ENCODE peak calls at places on chromosomes 5 and 9, in nine cellular contexts. One of them, this sample, is unnamed. For H3K9me3, the result is how much of the 10 kb centered on the place peaks cover.

GRCh38 chr5:52800394-52801213 is 12.9 kb downstream of the ITGA1 start:
- DNase-seq in neural progenitor cell: peak
- DNase-seq in A549: peak
- DNase-seq in tibial artery: peak
- DNase-seq in H1: no peak
- DNase-seq in heart right ventricle: peak
- DNase-seq in HCT116: no peak
- DNase-seq in spleen: peak
- DNase-seq in left ventricle myocardium inferior: peak
- DNase-seq in this sample: peak

GRCh38 chr9:114238919-114239879 is 83.7 kb upstream of the ORM1 start:
- DNase-seq in HCT116: no peak
- DNase-seq in spleen: no peak
- DNase-seq in neural progenitor cell: peak
- DNase-seq in H1: no peak
- DNase-seq in heart right ventricle: no peak
- DNase-seq in left ventricle myocardium inferior: no peak
- DNase-seq in tibial artery: no peak
- DNase-seq in A549: peak
- DNase-seq in this sample: peak

GRCh38 chr5:140365282-140365681 is 5.3 kb downstream of the SLC4A9 start:
- DNase-seq in neural progenitor cell: no peak
- DNase-seq in tibial artery: no peak
- DNase-seq in HCT116: no peak
- DNase-seq in spleen: no peak
- DNase-seq in H1: no peak
- DNase-seq in heart right ventricle: no peak
- DNase-seq in left ventricle myocardium inferior: no peak
- DNase-seq in A549: no peak
- DNase-seq in this sample: no peak

GRCh38 chr9:15276328-15276969 is 30.6 kb downstream of the TTC39B start:
- DNase-seq in neural progenitor cell: no peak
- DNase-seq in HCT116: no peak
- DNase-seq in left ventricle myocardium inferior: no peak
- DNase-seq in H1: no peak
- DNase-seq in A549: no peak
- DNase-seq in heart right ventricle: no peak
- DNase-seq in tibial artery: no peak
- DNase-seq in spleen: no peak
- DNase-seq in this sample: no peak

GRCh38 chr9:33737811-33738606 is 57.4 kb upstream of the PRSS3 start:
- DNase-seq in A549: peak
- DNase-seq in tibial artery: no peak
- DNase-seq in H1: no peak
- DNase-seq in left ventricle myocardium inferior: peak
- DNase-seq in spleen: no peak
- DNase-seq in HCT116: peak
- DNase-seq in heart right ventricle: no peak
- DNase-seq in neural progenitor cell: peak
- DNase-seq in this sample: peak

GRCh38 chr5:86337667-86338460 is 279.9 kb upstream of the COX7C start:
- DNase-seq in A549: no peak
- DNase-seq in heart right ventricle: no peak
- DNase-seq in H1: no peak
- DNase-seq in tibial artery: peak
- DNase-seq in HCT116: no peak
- DNase-seq in spleen: peak
- DNase-seq in neural progenitor cell: no peak
- DNase-seq in left ventricle myocardium inferior: no peak
- DNase-seq in this sample: no peak

GRCh38 chr9:99966001-99966400 is 59.5 kb downstream of the STX17 start:
- DNase-seq in neural progenitor cell: no peak
- DNase-seq in A549: no peak
- DNase-seq in HCT116: no peak
- DNase-seq in heart right ventricle: no peak
- DNase-seq in tibial artery: no peak
- DNase-seq in H1: no peak
- DNase-seq in spleen: no peak
- DNase-seq in left ventricle myocardium inferior: no peak
- DNase-seq in this sample: peak

GRCh38 chr5:149666212-149666852 is 63.8 kb upstream of the PPARGC1B start:
- DNase-seq in neural progenitor cell: no peak
- DNase-seq in HCT116: no peak
- DNase-seq in spleen: no peak
- DNase-seq in H1: no peak
- DNase-seq in left ventricle myocardium inferior: no peak
- DNase-seq in A549: no peak
- DNase-seq in tibial artery: no peak
- DNase-seq in heart right ventricle: no peak
- DNase-seq in this sample: no peak

GRCh38 chr5:34484190-34484589 is 171.9 kb upstream of the RAI14 start:
- DNase-seq in heart right ventricle: no peak
- DNase-seq in left ventricle myocardium inferior: no peak
- DNase-seq in spleen: no peak
- DNase-seq in neural progenitor cell: no peak
- DNase-seq in HCT116: no peak
- DNase-seq in H1: no peak
- DNase-seq in tibial artery: no peak
- DNase-seq in A549: no peak
- DNase-seq in this sample: no peak

GRCh38 chr5:34480810-34481528 is 175.2 kb upstream of the RAI14 start:
- DNase-seq in neural progenitor cell: no peak
- DNase-seq in A549: no peak
- DNase-seq in left ventricle myocardium inferior: no peak
- DNase-seq in tibial artery: no peak
- DNase-seq in HCT116: no peak
- DNase-seq in H1: no peak
- DNase-seq in spleen: no peak
- DNase-seq in heart right ventricle: no peak
- DNase-seq in this sample: no peak

GRCh38 chr5:34484591-34485228 is 171.4 kb upstream of the RAI14 start:
- DNase-seq in left ventricle myocardium inferior: no peak
- DNase-seq in tibial artery: no peak
- DNase-seq in A549: no peak
- DNase-seq in heart right ventricle: no peak
- DNase-seq in neural progenitor cell: no peak
- DNase-seq in HCT116: no peak
- DNase-seq in H1: no peak
- DNase-seq in spleen: no peak
- DNase-seq in this sample: no peak

GRCh38 chr5:34486160-34486765 is 169.9 kb upstream of the RAI14 start:
- DNase-seq in neural progenitor cell: peak
- DNase-seq in HCT116: peak
- DNase-seq in tibial artery: peak
- DNase-seq in A549: peak
- DNase-seq in H1: no peak
- DNase-seq in heart right ventricle: peak
- DNase-seq in left ventricle myocardium inferior: peak
- DNase-seq in spleen: peak
- DNase-seq in this sample: peak

DNA sequence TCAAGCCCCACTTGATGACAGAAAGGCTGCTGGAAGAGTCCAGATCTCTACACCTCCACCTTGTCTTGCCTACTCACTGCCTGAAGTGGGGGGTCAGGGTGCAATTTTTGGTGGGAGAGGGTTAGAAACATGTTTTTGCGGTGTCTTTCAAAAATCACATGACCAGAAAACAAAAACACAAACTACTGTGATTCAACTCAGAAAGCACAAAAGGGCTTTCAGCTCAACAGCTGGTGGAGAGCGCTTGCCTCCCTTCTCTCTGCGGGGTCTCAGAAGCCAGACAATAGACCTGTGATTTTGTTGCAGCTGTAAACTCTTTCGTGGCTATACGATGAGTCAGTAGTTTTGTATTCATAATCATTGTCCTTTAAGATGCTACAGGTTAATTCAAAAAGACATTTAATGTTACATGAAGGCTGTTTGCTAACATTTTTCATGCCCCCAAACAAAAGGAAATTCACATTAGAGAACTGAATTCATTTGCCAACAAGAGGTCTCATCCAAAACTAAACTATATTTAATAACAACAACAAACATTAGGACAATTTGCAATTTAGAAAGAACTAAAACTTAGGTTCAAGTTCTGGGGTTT is 172.6 kb upstream of the RAI14 start:
- DNase-seq in left ventricle myocardium inferior: no peak
- DNase-seq in H1: no peak
- DNase-seq in A549: no peak
- DNase-seq in heart right ventricle: no peak
- DNase-seq in HCT116: no peak
- DNase-seq in tibial artery: no peak
- DNase-seq in spleen: no peak
- DNase-seq in neural progenitor cell: peak
- DNase-seq in this sample: no peak
- H3K27ac ChIP-seq in left ventricle myocardium inferior: no peak
- H3K27ac ChIP-seq in H1: peak
- H3K27ac ChIP-seq in A549: no peak
- H3K27ac ChIP-seq in heart right ventricle: no peak
- H3K27ac ChIP-seq in HCT116: no peak
- H3K27ac ChIP-seq in tibial artery: no peak
- H3K27ac ChIP-seq in spleen: no peak
- H3K27ac ChIP-seq in neural progenitor cell: peak
- H3K27ac ChIP-seq in this sample: no peak

GRCh38 chr5:50325237-50325832 is 115.8 kb downstream of the EMB start:
- DNase-seq in HCT116: peak
- DNase-seq in heart right ventricle: no peak
- DNase-seq in tibial artery: no peak
- DNase-seq in spleen: no peak
- DNase-seq in left ventricle myocardium inferior: no peak
- DNase-seq in A549: no peak
- DNase-seq in neural progenitor cell: peak
- DNase-seq in H1: no peak
- DNase-seq in this sample: no peak
- H3K9me3 ChIP-seq in HCT116: under half
- H3K9me3 ChIP-seq in heart right ventricle: under half
- H3K9me3 ChIP-seq in tibial artery: under half
- H3K9me3 ChIP-seq in spleen: under half
- H3K9me3 ChIP-seq in left ventricle myocardium inferior: under half
- H3K9me3 ChIP-seq in A549: under half
- H3K9me3 ChIP-seq in neural progenitor cell: under half
- H3K9me3 ChIP-seq in H1: half or more
- H3K9me3 ChIP-seq in this sample: under half

DNA sequence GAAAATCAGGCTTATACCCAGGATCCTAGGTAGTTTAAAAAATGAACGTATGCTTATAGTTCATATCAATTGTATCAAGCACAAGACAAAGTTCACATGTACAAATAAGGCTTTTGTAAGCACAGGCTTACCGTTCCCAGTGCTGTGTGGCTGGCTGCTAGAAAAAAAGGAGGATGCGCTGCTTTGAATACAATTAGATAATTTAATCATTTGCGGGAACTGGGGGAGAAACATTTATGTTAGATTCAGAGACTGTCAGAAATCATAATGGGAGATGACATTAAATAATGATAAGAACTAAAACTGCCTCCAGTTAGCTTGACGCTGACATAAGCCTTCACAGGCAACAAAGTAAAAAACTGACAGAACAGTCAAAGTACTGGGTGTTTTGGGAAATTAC is 93.2 kb downstream of the FNBP1 start:
- DNase-seq in heart right ventricle: no peak
- DNase-seq in neural progenitor cell: no peak
- DNase-seq in A549: no peak
- DNase-seq in tibial artery: no peak
- DNase-seq in H1: no peak
- DNase-seq in left ventricle myocardium inferior: no peak
- DNase-seq in HCT116: no peak
- DNase-seq in spleen: no peak
- DNase-seq in this sample: no peak
- H3K27ac ChIP-seq in heart right ventricle: no peak
- H3K27ac ChIP-seq in neural progenitor cell: no peak
- H3K27ac ChIP-seq in A549: no peak
- H3K27ac ChIP-seq in tibial artery: peak
- H3K27ac ChIP-seq in H1: no peak
- H3K27ac ChIP-seq in left ventricle myocardium inferior: no peak
- H3K27ac ChIP-seq in HCT116: no peak
- H3K27ac ChIP-seq in spleen: peak
- H3K27ac ChIP-seq in this sample: no peak

GRCh38 chr5:179065703-179066102 is 5.5 kb downstream of the ZNF354C start:
- DNase-seq in neural progenitor cell: no peak
- DNase-seq in H1: no peak
- DNase-seq in HCT116: no peak
- DNase-seq in spleen: no peak
- DNase-seq in left ventricle myocardium inferior: no peak
- DNase-seq in heart right ventricle: no peak
- DNase-seq in tibial artery: no peak
- DNase-seq in A549: no peak
- DNase-seq in this sample: no peak

GRCh38 chr5:179055436-179055835 is 4.7 kb upstream of the ZNF354C start:
- DNase-seq in neural progenitor cell: no peak
- DNase-seq in left ventricle myocardium inferior: no peak
- DNase-seq in HCT116: no peak
- DNase-seq in heart right ventricle: no peak
- DNase-seq in A549: no peak
- DNase-seq in tibial artery: no peak
- DNase-seq in H1: no peak
- DNase-seq in spleen: no peak
- DNase-seq in this sample: peak

GRCh38 chr5:179061025-179061424 is 852 bp downstream of the ZNF354C start:
- DNase-seq in tibial artery: no peak
- DNase-seq in HCT116: no peak
- DNase-seq in neural progenitor cell: no peak
- DNase-seq in H1: no peak
- DNase-seq in A549: no peak
- DNase-seq in left ventricle myocardium inferior: no peak
- DNase-seq in spleen: peak
- DNase-seq in heart right ventricle: peak
- DNase-seq in this sample: no peak

GRCh38 chr5:179054876-179055275 is 5.3 kb upstream of the ZNF354C start:
- DNase-seq in left ventricle myocardium inferior: no peak
- DNase-seq in heart right ventricle: no peak
- DNase-seq in H1: no peak
- DNase-seq in neural progenitor cell: no peak
- DNase-seq in tibial artery: no peak
- DNase-seq in A549: no peak
- DNase-seq in HCT116: no peak
- DNase-seq in spleen: no peak
- DNase-seq in this sample: no peak

DNA sequence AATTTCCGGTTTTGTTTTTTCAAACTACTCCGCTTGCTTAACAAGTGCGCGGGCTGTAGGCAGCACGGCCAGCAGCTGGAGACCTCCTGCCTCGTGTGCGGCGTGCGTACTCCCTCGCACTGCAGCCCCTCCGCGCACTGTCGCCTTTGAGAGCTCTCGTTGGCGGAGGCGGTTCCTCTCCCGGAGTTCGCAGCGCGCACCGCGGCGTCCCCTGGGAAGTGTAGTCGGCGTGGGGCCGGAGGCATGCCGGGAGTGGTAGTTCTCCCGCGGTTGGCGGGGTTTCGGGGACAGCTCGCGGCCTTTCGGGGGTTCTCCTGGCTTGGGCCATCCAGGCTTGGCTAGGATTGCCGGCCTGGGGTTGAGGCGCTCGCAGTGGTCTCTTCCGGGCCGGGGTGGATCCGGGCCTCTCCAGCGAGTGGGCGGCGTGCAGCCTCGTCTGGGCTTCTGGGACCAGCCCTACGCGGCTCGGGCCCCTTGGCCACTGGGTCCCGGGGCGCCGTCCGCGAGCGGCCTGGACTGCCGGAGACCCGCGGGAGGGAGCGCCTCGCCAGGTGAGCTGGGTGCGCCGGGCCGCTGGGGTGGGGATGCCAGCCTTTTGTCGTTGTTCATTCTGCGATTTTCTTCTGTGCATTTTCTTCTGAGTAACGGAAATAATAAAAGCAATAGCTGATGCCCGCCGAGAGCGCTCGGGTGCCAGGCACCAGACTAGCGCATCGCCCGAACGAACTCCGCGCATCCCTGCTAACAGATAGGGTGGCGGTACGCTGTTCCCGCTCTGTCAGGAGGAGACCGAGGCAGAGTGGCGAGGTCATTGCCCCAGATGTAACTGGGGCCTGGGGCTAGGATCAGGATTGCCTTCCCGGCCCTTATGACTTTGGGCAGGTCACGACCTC is at the start of gene ZNF354C:
- DNase-seq in neural progenitor cell: peak
- DNase-seq in H1: peak
- DNase-seq in heart right ventricle: peak
- DNase-seq in spleen: peak
- DNase-seq in A549: peak
- DNase-seq in HCT116: no peak
- DNase-seq in tibial artery: peak
- DNase-seq in left ventricle myocardium inferior: peak
- DNase-seq in this sample: peak
- H3K9me3 ChIP-seq in neural progenitor cell: under half
- H3K9me3 ChIP-seq in H1: under half
- H3K9me3 ChIP-seq in heart right ventricle: under half
- H3K9me3 ChIP-seq in spleen: under half
- H3K9me3 ChIP-seq in A549: under half
- H3K9me3 ChIP-seq in HCT116: under half
- H3K9me3 ChIP-seq in tibial artery: under half
- H3K9me3 ChIP-seq in left ventricle myocardium inferior: under half
- H3K9me3 ChIP-seq in this sample: under half